ENCODE peak calls at places on chromosomes 2 and 18, in ten cellular contexts. One of them, this sample, is unnamed.

GRCh38 chr2:96502891-96503636 is 2.1 kb downstream of the NEURL3 start:
- DNase-seq in stimulated activated CD4-positive, alpha-beta T cell treated with anti-CD3 and anti-CD28 coated beads, TNF-alpha, amount 100 ng/mL, for 1 hour: no peak
- DNase-seq in M059J: peak
- DNase-seq in activated CD8-positive, alpha-beta memory T cell treated with anti-CD3 and anti-CD28 coated beads, Interleukin-2, amount 10 ng/mL, durations not matched to agents 7 days and 5 days: peak
- DNase-seq in AG08395: no peak
- DNase-seq in ACHN: no peak
- DNase-seq in fibroblast of mammary gland: no peak
- DNase-seq in ecto neural progenitor cell: no peak
- DNase-seq in fibroblast of gingiva: no peak
- DNase-seq in KG1: no peak
- DNase-seq in this sample: peak

GRCh38 chr2:233832869-233833812 is 21.2 kb downstream of the HJURP start:
- DNase-seq in stimulated activated CD4-positive, alpha-beta T cell treated with anti-CD3 and anti-CD28 coated beads, TNF-alpha, amount 100 ng/mL, for 1 hour: no peak
- DNase-seq in M059J: peak
- DNase-seq in activated CD8-positive, alpha-beta memory T cell treated with anti-CD3 and anti-CD28 coated beads, Interleukin-2, amount 10 ng/mL, durations not matched to agents 7 days and 5 days: no peak
- DNase-seq in AG08395: peak
- DNase-seq in ACHN: peak
- DNase-seq in fibroblast of mammary gland: peak
- DNase-seq in ecto neural progenitor cell: peak
- DNase-seq in fibroblast of gingiva: peak
- DNase-seq in KG1: no peak
- DNase-seq in this sample: no peak

GRCh38 chr2:222038086-222038802 is 260.6 kb downstream of the PAX3 start:
- DNase-seq in stimulated activated CD4-positive, alpha-beta T cell treated with anti-CD3 and anti-CD28 coated beads, TNF-alpha, amount 100 ng/mL, for 1 hour: no peak
- DNase-seq in M059J: peak
- DNase-seq in activated CD8-positive, alpha-beta memory T cell treated with anti-CD3 and anti-CD28 coated beads, Interleukin-2, amount 10 ng/mL, durations not matched to agents 7 days and 5 days: no peak
- DNase-seq in AG08395: peak
- DNase-seq in ACHN: peak
- DNase-seq in fibroblast of mammary gland: peak
- DNase-seq in ecto neural progenitor cell: no peak
- DNase-seq in fibroblast of gingiva: peak
- DNase-seq in KG1: no peak
- DNase-seq in this sample: no peak

GRCh38 chr2:9554841-9555337 is 741 bp downstream of the ADAM17 start:
- DNase-seq in stimulated activated CD4-positive, alpha-beta T cell treated with anti-CD3 and anti-CD28 coated beads, TNF-alpha, amount 100 ng/mL, for 1 hour: no peak
- DNase-seq in M059J: peak
- DNase-seq in activated CD8-positive, alpha-beta memory T cell treated with anti-CD3 and anti-CD28 coated beads, Interleukin-2, amount 10 ng/mL, durations not matched to agents 7 days and 5 days: peak
- DNase-seq in AG08395: no peak
- DNase-seq in ACHN: peak
- DNase-seq in fibroblast of mammary gland: peak
- DNase-seq in ecto neural progenitor cell: no peak
- DNase-seq in fibroblast of gingiva: peak
- DNase-seq in KG1: peak
- DNase-seq in this sample: no peak

GRCh38 chr2:159072795-159073194 is 104.4 kb downstream of the TANC1 start:
- DNase-seq in stimulated activated CD4-positive, alpha-beta T cell treated with anti-CD3 and anti-CD28 coated beads, TNF-alpha, amount 100 ng/mL, for 1 hour: no peak
- DNase-seq in M059J: peak
- DNase-seq in activated CD8-positive, alpha-beta memory T cell treated with anti-CD3 and anti-CD28 coated beads, Interleukin-2, amount 10 ng/mL, durations not matched to agents 7 days and 5 days: no peak
- DNase-seq in AG08395: no peak
- DNase-seq in ACHN: no peak
- DNase-seq in fibroblast of mammary gland: peak
- DNase-seq in ecto neural progenitor cell: no peak
- DNase-seq in fibroblast of gingiva: peak
- DNase-seq in KG1: no peak
- DNase-seq in this sample: no peak

GRCh38 chr2:101478561-101479001 is 3.7 kb upstream of the RFX8 start:
- DNase-seq in stimulated activated CD4-positive, alpha-beta T cell treated with anti-CD3 and anti-CD28 coated beads, TNF-alpha, amount 100 ng/mL, for 1 hour: no peak
- DNase-seq in M059J: no peak
- DNase-seq in activated CD8-positive, alpha-beta memory T cell treated with anti-CD3 and anti-CD28 coated beads, Interleukin-2, amount 10 ng/mL, durations not matched to agents 7 days and 5 days: no peak
- DNase-seq in AG08395: no peak
- DNase-seq in ACHN: no peak
- DNase-seq in fibroblast of mammary gland: peak
- DNase-seq in ecto neural progenitor cell: no peak
- DNase-seq in fibroblast of gingiva: no peak
- DNase-seq in KG1: no peak
- DNase-seq in this sample: no peak

GRCh38 chr18:22385718-22386117 is 32.0 kb downstream of the CTAGE1 start:
- DNase-seq in stimulated activated CD4-positive, alpha-beta T cell treated with anti-CD3 and anti-CD28 coated beads, TNF-alpha, amount 100 ng/mL, for 1 hour: no peak
- DNase-seq in M059J: peak
- DNase-seq in activated CD8-positive, alpha-beta memory T cell treated with anti-CD3 and anti-CD28 coated beads, Interleukin-2, amount 10 ng/mL, durations not matched to agents 7 days and 5 days: no peak
- DNase-seq in AG08395: peak
- DNase-seq in ACHN: no peak
- DNase-seq in fibroblast of mammary gland: peak
- DNase-seq in ecto neural progenitor cell: no peak
- DNase-seq in fibroblast of gingiva: peak
- DNase-seq in KG1: no peak
- DNase-seq in this sample: no peak

GRCh38 chr2:84181927-84182326 is 277.2 kb downstream of the SUCLG1 start:
- DNase-seq in stimulated activated CD4-positive, alpha-beta T cell treated with anti-CD3 and anti-CD28 coated beads, TNF-alpha, amount 100 ng/mL, for 1 hour: no peak
- DNase-seq in M059J: no peak
- DNase-seq in activated CD8-positive, alpha-beta memory T cell treated with anti-CD3 and anti-CD28 coated beads, Interleukin-2, amount 10 ng/mL, durations not matched to agents 7 days and 5 days: no peak
- DNase-seq in AG08395: no peak
- DNase-seq in ACHN: no peak
- DNase-seq in fibroblast of mammary gland: no peak
- DNase-seq in ecto neural progenitor cell: no peak
- DNase-seq in fibroblast of gingiva: no peak
- DNase-seq in KG1: no peak
- DNase-seq in this sample: no peak

GRCh38 chr2:70115646-70116442 is 28.6 kb downstream of the PCBP1 start:
- DNase-seq in stimulated activated CD4-positive, alpha-beta T cell treated with anti-CD3 and anti-CD28 coated beads, TNF-alpha, amount 100 ng/mL, for 1 hour: no peak
- DNase-seq in M059J: no peak
- DNase-seq in activated CD8-positive, alpha-beta memory T cell treated with anti-CD3 and anti-CD28 coated beads, Interleukin-2, amount 10 ng/mL, durations not matched to agents 7 days and 5 days: no peak
- DNase-seq in AG08395: no peak
- DNase-seq in ACHN: no peak
- DNase-seq in fibroblast of mammary gland: no peak
- DNase-seq in ecto neural progenitor cell: no peak
- DNase-seq in fibroblast of gingiva: no peak
- DNase-seq in KG1: no peak
- DNase-seq in this sample: no peak

GRCh38 chr18:48376406-48376805 is 32.8 kb downstream of the ZBTB7C start:
- DNase-seq in stimulated activated CD4-positive, alpha-beta T cell treated with anti-CD3 and anti-CD28 coated beads, TNF-alpha, amount 100 ng/mL, for 1 hour: no peak
- DNase-seq in M059J: no peak
- DNase-seq in activated CD8-positive, alpha-beta memory T cell treated with anti-CD3 and anti-CD28 coated beads, Interleukin-2, amount 10 ng/mL, durations not matched to agents 7 days and 5 days: no peak
- DNase-seq in AG08395: no peak
- DNase-seq in ACHN: no peak
- DNase-seq in fibroblast of mammary gland: no peak
- DNase-seq in ecto neural progenitor cell: peak
- DNase-seq in fibroblast of gingiva: no peak
- DNase-seq in KG1: no peak
- DNase-seq in this sample: no peak

GRCh38 chr2:45649855-45650806 is 1.3 kb upstream of the PRKCE start:
- DNase-seq in stimulated activated CD4-positive, alpha-beta T cell treated with anti-CD3 and anti-CD28 coated beads, TNF-alpha, amount 100 ng/mL, for 1 hour: no peak
- DNase-seq in M059J: peak
- DNase-seq in activated CD8-positive, alpha-beta memory T cell treated with anti-CD3 and anti-CD28 coated beads, Interleukin-2, amount 10 ng/mL, durations not matched to agents 7 days and 5 days: peak
- DNase-seq in AG08395: peak
- DNase-seq in ACHN: peak
- DNase-seq in fibroblast of mammary gland: peak
- DNase-seq in ecto neural progenitor cell: peak
- DNase-seq in fibroblast of gingiva: peak
- DNase-seq in KG1: no peak
- DNase-seq in this sample: peak

GRCh38 chr2:231450548-231450989 is 13.7 kb downstream of the NCL start:
- DNase-seq in stimulated activated CD4-positive, alpha-beta T cell treated with anti-CD3 and anti-CD28 coated beads, TNF-alpha, amount 100 ng/mL, for 1 hour: no peak
- DNase-seq in M059J: no peak
- DNase-seq in activated CD8-positive, alpha-beta memory T cell treated with anti-CD3 and anti-CD28 coated beads, Interleukin-2, amount 10 ng/mL, durations not matched to agents 7 days and 5 days: no peak
- DNase-seq in AG08395: no peak
- DNase-seq in ACHN: no peak
- DNase-seq in fibroblast of mammary gland: no peak
- DNase-seq in ecto neural progenitor cell: no peak
- DNase-seq in fibroblast of gingiva: no peak
- DNase-seq in KG1: no peak
- DNase-seq in this sample: no peak

GRCh38 chr2:44268259-44268649 is 7.0 kb upstream of the SLC3A1 start:
- DNase-seq in stimulated activated CD4-positive, alpha-beta T cell treated with anti-CD3 and anti-CD28 coated beads, TNF-alpha, amount 100 ng/mL, for 1 hour: no peak
- DNase-seq in M059J: peak
- DNase-seq in activated CD8-positive, alpha-beta memory T cell treated with anti-CD3 and anti-CD28 coated beads, Interleukin-2, amount 10 ng/mL, durations not matched to agents 7 days and 5 days: no peak
- DNase-seq in AG08395: peak
- DNase-seq in ACHN: peak
- DNase-seq in fibroblast of mammary gland: peak
- DNase-seq in ecto neural progenitor cell: no peak
- DNase-seq in fibroblast of gingiva: peak
- DNase-seq in KG1: no peak
- DNase-seq in this sample: no peak

GRCh38 chr2:191844706-191845105 is 2.2 kb downstream of the CAVIN2 start:
- DNase-seq in stimulated activated CD4-positive, alpha-beta T cell treated with anti-CD3 and anti-CD28 coated beads, TNF-alpha, amount 100 ng/mL, for 1 hour: no peak
- DNase-seq in M059J: no peak
- DNase-seq in activated CD8-positive, alpha-beta memory T cell treated with anti-CD3 and anti-CD28 coated beads, Interleukin-2, amount 10 ng/mL, durations not matched to agents 7 days and 5 days: no peak
- DNase-seq in AG08395: no peak
- DNase-seq in ACHN: no peak
- DNase-seq in fibroblast of mammary gland: peak
- DNase-seq in ecto neural progenitor cell: no peak
- DNase-seq in fibroblast of gingiva: no peak
- DNase-seq in KG1: no peak
- DNase-seq in this sample: no peak

GRCh38 chr18:73614812-73615211 is 532.8 kb downstream of the FBXO15 start:
- DNase-seq in stimulated activated CD4-positive, alpha-beta T cell treated with anti-CD3 and anti-CD28 coated beads, TNF-alpha, amount 100 ng/mL, for 1 hour: no peak
- DNase-seq in M059J: peak
- DNase-seq in activated CD8-positive, alpha-beta memory T cell treated with anti-CD3 and anti-CD28 coated beads, Interleukin-2, amount 10 ng/mL, durations not matched to agents 7 days and 5 days: no peak
- DNase-seq in AG08395: peak
- DNase-seq in ACHN: peak
- DNase-seq in fibroblast of mammary gland: peak
- DNase-seq in ecto neural progenitor cell: no peak
- DNase-seq in fibroblast of gingiva: peak
- DNase-seq in KG1: no peak
- DNase-seq in this sample: no peak

GRCh38 chr18:33282709-33283333 is 157.7 kb downstream of the CCDC178 start:
- DNase-seq in stimulated activated CD4-positive, alpha-beta T cell treated with anti-CD3 and anti-CD28 coated beads, TNF-alpha, amount 100 ng/mL, for 1 hour: no peak
- DNase-seq in M059J: no peak
- DNase-seq in activated CD8-positive, alpha-beta memory T cell treated with anti-CD3 and anti-CD28 coated beads, Interleukin-2, amount 10 ng/mL, durations not matched to agents 7 days and 5 days: no peak
- DNase-seq in AG08395: no peak
- DNase-seq in ACHN: no peak
- DNase-seq in fibroblast of mammary gland: no peak
- DNase-seq in ecto neural progenitor cell: no peak
- DNase-seq in fibroblast of gingiva: no peak
- DNase-seq in KG1: no peak
- DNase-seq in this sample: no peak

GRCh38 chr2:105384861-105385260 is 14.0 kb downstream of the FHL2 start:
- DNase-seq in stimulated activated CD4-positive, alpha-beta T cell treated with anti-CD3 and anti-CD28 coated beads, TNF-alpha, amount 100 ng/mL, for 1 hour: no peak
- DNase-seq in M059J: no peak
- DNase-seq in activated CD8-positive, alpha-beta memory T cell treated with anti-CD3 and anti-CD28 coated beads, Interleukin-2, amount 10 ng/mL, durations not matched to agents 7 days and 5 days: no peak
- DNase-seq in AG08395: no peak
- DNase-seq in ACHN: no peak
- DNase-seq in fibroblast of mammary gland: no peak
- DNase-seq in ecto neural progenitor cell: no peak
- DNase-seq in fibroblast of gingiva: no peak
- DNase-seq in KG1: no peak
- DNase-seq in this sample: no peak

This sample was measured in osteocyte.